ENCODE peak calls at places on chromosomes 12 and 14, in seven cellular contexts. One of them, this sample, is unnamed.

GRCh38 chr14:33957299-33957698 is 6.4 kb upstream of the EGLN3 start:
- DNase-seq in mucosa of descending colon: no peak
- DNase-seq in uterus: no peak
- DNase-seq in BE2C: no peak
- DNase-seq in OCI-LY7: no peak
- DNase-seq in CD8-positive, alpha-beta T cell: no peak
- DNase-seq in endothelial cell of umbilical vein: no peak
- DNase-seq in this sample: no peak

GRCh38 chr12:12531194-12531593 is 31.5 kb downstream of the DUSP16 start:
- DNase-seq in OCI-LY7: no peak
- DNase-seq in mucosa of descending colon: no peak
- DNase-seq in uterus: no peak
- DNase-seq in CD8-positive, alpha-beta T cell: no peak
- DNase-seq in endothelial cell of umbilical vein: no peak
- DNase-seq in BE2C: no peak
- DNase-seq in this sample: no peak

GRCh38 chr12:132450391-132451171 is 39.4 kb upstream of the FBRSL1 start:
- DNase-seq in uterus: no peak
- DNase-seq in mucosa of descending colon: no peak
- DNase-seq in CD8-positive, alpha-beta T cell: no peak
- DNase-seq in endothelial cell of umbilical vein: no peak
- DNase-seq in BE2C: no peak
- DNase-seq in OCI-LY7: no peak
- DNase-seq in this sample: no peak

GRCh38 chr14:55340482-55340881 is 69.3 kb downstream of the FBXO34 start:
- DNase-seq in uterus: no peak
- DNase-seq in OCI-LY7: no peak
- DNase-seq in CD8-positive, alpha-beta T cell: no peak
- DNase-seq in mucosa of descending colon: no peak
- DNase-seq in endothelial cell of umbilical vein: no peak
- DNase-seq in BE2C: no peak
- DNase-seq in this sample: no peak

GRCh38 chr14:99304208-99304607 is 32.2 kb upstream of the BCL11B start:
- DNase-seq in endothelial cell of umbilical vein: no peak
- DNase-seq in mucosa of descending colon: no peak
- DNase-seq in CD8-positive, alpha-beta T cell: no peak
- DNase-seq in uterus: no peak
- DNase-seq in BE2C: no peak
- DNase-seq in OCI-LY7: no peak
- DNase-seq in this sample: no peak

GRCh38 chr14:103527408-103528157 is 1.4 kb upstream of the TRMT61A start:
- DNase-seq in mucosa of descending colon: no peak
- DNase-seq in CD8-positive, alpha-beta T cell: no peak
- DNase-seq in BE2C: no peak
- DNase-seq in endothelial cell of umbilical vein: no peak
- DNase-seq in uterus: peak; percentile 20
- DNase-seq in OCI-LY7: peak; percentile 45
- DNase-seq in this sample: no peak

GRCh38 chr12:28130625-28131598 is 59.3 kb upstream of the CCDC91 start:
- DNase-seq in mucosa of descending colon: no peak
- DNase-seq in CD8-positive, alpha-beta T cell: no peak
- DNase-seq in uterus: peak; percentile 64
- DNase-seq in endothelial cell of umbilical vein: peak; percentile 99
- DNase-seq in BE2C: no peak
- DNase-seq in OCI-LY7: no peak
- DNase-seq in this sample: no peak

GRCh38 chr12:32568241-32568640 is 110.9 kb upstream of the DNM1L start:
- DNase-seq in CD8-positive, alpha-beta T cell: no peak
- DNase-seq in endothelial cell of umbilical vein: peak; percentile 87
- DNase-seq in OCI-LY7: no peak
- DNase-seq in BE2C: no peak
- DNase-seq in uterus: no peak
- DNase-seq in mucosa of descending colon: no peak
- DNase-seq in this sample: no peak

GRCh38 chr12:76038176-76038575 is 6.6 kb upstream of the PHLDA1 start:
- DNase-seq in CD8-positive, alpha-beta T cell: no peak
- DNase-seq in BE2C: no peak
- DNase-seq in uterus: no peak
- DNase-seq in endothelial cell of umbilical vein: no peak
- DNase-seq in OCI-LY7: no peak
- DNase-seq in mucosa of descending colon: no peak
- DNase-seq in this sample: no peak

GRCh38 chr14:34262511-34262910 is 199.5 kb downstream of the SPTSSA start:
- DNase-seq in CD8-positive, alpha-beta T cell: no peak
- DNase-seq in OCI-LY7: no peak
- DNase-seq in endothelial cell of umbilical vein: no peak
- DNase-seq in mucosa of descending colon: no peak
- DNase-seq in uterus: no peak
- DNase-seq in BE2C: no peak
- DNase-seq in this sample: no peak

GRCh38 chr12:69430942-69431603 is 39.1 kb upstream of the FRS2 start:
- DNase-seq in CD8-positive, alpha-beta T cell: no peak
- DNase-seq in mucosa of descending colon: no peak
- DNase-seq in uterus: no peak
- DNase-seq in OCI-LY7: no peak
- DNase-seq in endothelial cell of umbilical vein: no peak
- DNase-seq in BE2C: no peak
- DNase-seq in this sample: no peak

GRCh38 chr14:68631691-68632590 is 160.9 kb downstream of the ZFP36L1 start:
- DNase-seq in OCI-LY7: no peak
- DNase-seq in uterus: no peak
- DNase-seq in endothelial cell of umbilical vein: no peak
- DNase-seq in CD8-positive, alpha-beta T cell: no peak
- DNase-seq in BE2C: no peak
- DNase-seq in mucosa of descending colon: no peak
- DNase-seq in this sample: no peak

GRCh38 chr14:21041676-21042433 is at the start of gene RNASE7:
- DNase-seq in CD8-positive, alpha-beta T cell: no peak
- DNase-seq in uterus: no peak
- DNase-seq in mucosa of descending colon: no peak
- DNase-seq in BE2C: no peak
- DNase-seq in endothelial cell of umbilical vein: no peak
- DNase-seq in OCI-LY7: no peak
- DNase-seq in this sample: no peak

GRCh38 chr14:103520657-103521437 is 1.8 kb downstream of the CKB start:
- DNase-seq in CD8-positive, alpha-beta T cell: peak; percentile 34
- DNase-seq in BE2C: peak; percentile 92
- DNase-seq in OCI-LY7: peak; percentile 48
- DNase-seq in mucosa of descending colon: peak; percentile 89
- DNase-seq in endothelial cell of umbilical vein: peak; percentile 49
- DNase-seq in uterus: peak; percentile 84
- DNase-seq in this sample: peak; percentile 68

GRCh38 chr14:27096091-27096490 is 498.3 kb upstream of the NOVA1 start:
- DNase-seq in BE2C: no peak
- DNase-seq in CD8-positive, alpha-beta T cell: no peak
- DNase-seq in endothelial cell of umbilical vein: no peak
- DNase-seq in mucosa of descending colon: no peak
- DNase-seq in uterus: no peak
- DNase-seq in OCI-LY7: no peak
- DNase-seq in this sample: no peak

GRCh38 chr14:75069021-75069810 is at the start of gene ZC2HC1C:
- DNase-seq in endothelial cell of umbilical vein: peak; percentile 91
- DNase-seq in OCI-LY7: peak; percentile 86
- DNase-seq in CD8-positive, alpha-beta T cell: no peak
- DNase-seq in mucosa of descending colon: peak; percentile 96
- DNase-seq in uterus: peak; percentile 98
- DNase-seq in BE2C: peak; percentile 95
- DNase-seq in this sample: peak; percentile 24

GRCh38 chr12:87165733-87166375 is 863.3 kb downstream of the C12orf50 start:
- DNase-seq in BE2C: no peak
- DNase-seq in mucosa of descending colon: no peak
- DNase-seq in CD8-positive, alpha-beta T cell: no peak
- DNase-seq in endothelial cell of umbilical vein: no peak
- DNase-seq in uterus: no peak
- DNase-seq in OCI-LY7: peak; percentile 1
- DNase-seq in this sample: no peak

GRCh38 chr12:62783881-62784280 is 151.1 kb downstream of the PPM1H start:
- DNase-seq in endothelial cell of umbilical vein: no peak
- DNase-seq in uterus: no peak
- DNase-seq in BE2C: no peak
- DNase-seq in CD8-positive, alpha-beta T cell: no peak
- DNase-seq in OCI-LY7: no peak
- DNase-seq in mucosa of descending colon: no peak
- DNase-seq in this sample: no peak

GRCh38 chr12:64147011-64147671 is 75.0 kb downstream of the KICS2 start:
- DNase-seq in OCI-LY7: no peak
- DNase-seq in CD8-positive, alpha-beta T cell: no peak
- DNase-seq in BE2C: no peak
- DNase-seq in endothelial cell of umbilical vein: no peak
- DNase-seq in mucosa of descending colon: no peak
- DNase-seq in uterus: no peak
- DNase-seq in this sample: no peak

GRCh38 chr14:20684662-20685456 is 499 bp downstream of the RNASE4 start:
- DNase-seq in OCI-LY7: no peak
- DNase-seq in mucosa of descending colon: peak; percentile 64
- DNase-seq in BE2C: no peak
- DNase-seq in CD8-positive, alpha-beta T cell: no peak
- DNase-seq in endothelial cell of umbilical vein: no peak
- DNase-seq in uterus: peak; percentile 62
- DNase-seq in this sample: no peak

DNA sequence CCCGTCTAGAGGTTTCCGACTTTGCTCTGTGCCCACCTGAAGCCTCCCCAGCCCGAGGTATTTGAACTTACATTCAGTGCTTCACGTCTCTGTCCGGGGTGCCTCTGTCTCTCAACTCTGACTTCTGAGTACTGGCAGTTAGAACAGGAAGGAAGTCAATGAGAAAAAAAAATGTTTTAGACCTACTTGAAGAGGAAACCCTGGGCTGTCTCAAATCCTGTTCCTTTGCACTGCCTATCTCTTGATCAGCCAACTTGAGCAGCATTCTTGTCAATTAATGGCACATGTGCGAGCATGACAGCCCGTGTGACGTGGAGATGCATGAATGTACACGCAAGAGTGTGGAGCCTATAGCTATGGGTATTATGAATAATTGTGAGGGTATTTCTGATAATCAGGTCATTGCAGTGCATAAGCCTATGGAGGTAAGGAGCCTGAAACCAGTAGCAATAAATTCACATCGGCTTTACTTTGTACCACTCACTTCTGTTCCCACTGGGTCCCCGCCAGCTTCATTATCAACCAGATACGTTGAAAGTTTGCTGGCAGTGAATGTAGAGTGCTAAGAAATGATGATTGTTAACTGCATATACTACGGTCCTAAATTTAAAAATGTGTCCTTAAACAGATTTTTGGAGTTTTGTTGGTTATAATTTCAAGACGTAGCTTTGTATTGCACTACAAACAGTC is at the start of gene ARHGDIB:
- DNase-seq in endothelial cell of umbilical vein: peak; percentile 90
- DNase-seq in OCI-LY7: peak; percentile 94
- DNase-seq in CD8-positive, alpha-beta T cell: peak; percentile 60
- DNase-seq in mucosa of descending colon: peak; percentile 76
- DNase-seq in BE2C: no peak
- DNase-seq in uterus: no peak
- DNase-seq in this sample: peak; percentile 76
- H3K4me1 ChIP-seq in endothelial cell of umbilical vein: peaks cover 45% of the 10 kb centered on the region
- H3K4me1 ChIP-seq in OCI-LY7: peaks cover 45% of the 10 kb centered on the region
- H3K4me1 ChIP-seq in CD8-positive, alpha-beta T cell: peaks cover 41% of the 10 kb centered on the region
- H3K4me1 ChIP-seq in mucosa of descending colon: peaks cover 3% of the 10 kb centered on the region
- H3K4me1 ChIP-seq in BE2C: peaks cover 7% of the 10 kb centered on the region
- H3K4me1 ChIP-seq in uterus: no peaks in the 10 kb centered on the region
- H3K4me1 ChIP-seq in this sample: peaks cover 49% of the 10 kb centered on the region

GRCh38 chr12:121630791-121631190 is 4.5 kb downstream of the ORAI1 start:
- DNase-seq in OCI-LY7: no peak
- DNase-seq in CD8-positive, alpha-beta T cell: no peak
- DNase-seq in uterus: no peak
- DNase-seq in BE2C: no peak
- DNase-seq in endothelial cell of umbilical vein: no peak
- DNase-seq in mucosa of descending colon: no peak
- DNase-seq in this sample: no peak

GRCh38 chr12:121628536-121628935 is 2.2 kb downstream of the ORAI1 start:
- DNase-seq in endothelial cell of umbilical vein: no peak
- DNase-seq in uterus: no peak
- DNase-seq in CD8-positive, alpha-beta T cell: no peak
- DNase-seq in OCI-LY7: peak; percentile 43
- DNase-seq in BE2C: no peak
- DNase-seq in mucosa of descending colon: no peak
- DNase-seq in this sample: no peak

GRCh38 chr12:121628037-121628436 is 1.7 kb downstream of the ORAI1 start:
- DNase-seq in CD8-positive, alpha-beta T cell: no peak
- DNase-seq in OCI-LY7: peak; percentile 16
- DNase-seq in uterus: no peak
- DNase-seq in mucosa of descending colon: no peak
- DNase-seq in endothelial cell of umbilical vein: no peak
- DNase-seq in BE2C: no peak
- DNase-seq in this sample: no peak

GRCh38 chr12:121634836-121635235 is 8.5 kb downstream of the ORAI1 start:
- DNase-seq in BE2C: no peak
- DNase-seq in CD8-positive, alpha-beta T cell: no peak
- DNase-seq in uterus: no peak
- DNase-seq in OCI-LY7: no peak
- DNase-seq in endothelial cell of umbilical vein: no peak
- DNase-seq in mucosa of descending colon: no peak
- DNase-seq in this sample: no peak

GRCh38 chr12:121632069-121632970 is 6.0 kb downstream of the ORAI1 start:
- DNase-seq in uterus: no peak
- DNase-seq in endothelial cell of umbilical vein: peak; percentile 38
- DNase-seq in CD8-positive, alpha-beta T cell: no peak
- DNase-seq in BE2C: no peak
- DNase-seq in mucosa of descending colon: no peak
- DNase-seq in OCI-LY7: no peak
- DNase-seq in this sample: no peak
- H3K4me1 ChIP-seq in uterus: no peaks in the 10 kb centered on the region
- H3K4me1 ChIP-seq in endothelial cell of umbilical vein: peaks cover 43% of the 10 kb centered on the region
- H3K4me1 ChIP-seq in CD8-positive, alpha-beta T cell: peaks cover 79% of the 10 kb centered on the region
- H3K4me1 ChIP-seq in BE2C: peaks cover 13% of the 10 kb centered on the region
- H3K4me1 ChIP-seq in mucosa of descending colon: peaks cover 39% of the 10 kb centered on the region
- H3K4me1 ChIP-seq in OCI-LY7: peaks cover 43% of the 10 kb centered on the region
- H3K4me1 ChIP-seq in this sample: peaks cover 83% of the 10 kb centered on the region

DNA sequence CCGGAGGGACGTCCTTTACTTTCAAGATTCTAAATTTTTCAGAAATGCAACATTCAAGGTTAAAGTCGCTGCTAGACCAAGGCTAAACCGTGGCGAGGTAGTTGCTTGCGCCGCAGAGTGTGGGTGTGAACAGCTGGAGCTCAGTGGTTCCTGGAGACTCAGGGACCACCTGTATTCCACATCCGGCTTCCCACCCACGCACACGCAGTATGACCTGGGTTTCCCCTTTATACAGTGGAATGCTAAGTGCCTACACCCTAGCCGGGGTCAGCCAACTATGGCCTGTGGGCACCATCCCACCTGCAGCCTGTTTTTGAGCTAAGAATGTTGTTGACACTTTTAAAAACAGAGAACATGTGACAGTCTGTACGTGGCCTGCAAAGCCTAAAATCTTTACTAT is 42.9 kb upstream of the TESC start:
- DNase-seq in endothelial cell of umbilical vein: no peak
- DNase-seq in OCI-LY7: no peak
- DNase-seq in BE2C: no peak
- DNase-seq in CD8-positive, alpha-beta T cell: no peak
- DNase-seq in mucosa of descending colon: no peak
- DNase-seq in uterus: no peak
- DNase-seq in this sample: no peak
- H3K4me1 ChIP-seq in endothelial cell of umbilical vein: no peaks in the 10 kb centered on the region
- H3K4me1 ChIP-seq in OCI-LY7: no peaks in the 10 kb centered on the region
- H3K4me1 ChIP-seq in BE2C: peaks cover 4% of the 10 kb centered on the region
- H3K4me1 ChIP-seq in CD8-positive, alpha-beta T cell: no peaks in the 10 kb centered on the region
- H3K4me1 ChIP-seq in mucosa of descending colon: no peaks in the 10 kb centered on the region
- H3K4me1 ChIP-seq in uterus: no peaks in the 10 kb centered on the region
- H3K4me1 ChIP-seq in this sample: no peaks in the 10 kb centered on the region

GRCh38 chr14:69658664-69659261 is 47.4 kb downstream of the SUSD6 start:
- DNase-seq in BE2C: no peak
- DNase-seq in OCI-LY7: no peak
- DNase-seq in CD8-positive, alpha-beta T cell: no peak
- DNase-seq in uterus: no peak
- DNase-seq in endothelial cell of umbilical vein: no peak
- DNase-seq in mucosa of descending colon: no peak
- DNase-seq in this sample: no peak
- H3K4me1 ChIP-seq in BE2C: no peaks in the 10 kb centered on the region
- H3K4me1 ChIP-seq in OCI-LY7: peaks cover 56% of the 10 kb centered on the region
- H3K4me1 ChIP-seq in CD8-positive, alpha-beta T cell: peaks cover 12% of the 10 kb centered on the region
- H3K4me1 ChIP-seq in uterus: peaks cover 13% of the 10 kb centered on the region
- H3K4me1 ChIP-seq in endothelial cell of umbilical vein: peaks cover 7% of the 10 kb centered on the region
- H3K4me1 ChIP-seq in mucosa of descending colon: peaks cover 38% of the 10 kb centered on the region
- H3K4me1 ChIP-seq in this sample: peaks cover 25% of the 10 kb centered on the region

This sample was measured in CD8-positive, alpha-beta memory T cell.